ENCODE peak calls at places on chromosome 1, in five cellular contexts. A is activated naive CD4-positive, alpha-beta T cell treated with anti-CD3 and anti-CD28 coated beads for 36 hours; V is T-helper 1 cell; Y is RCC 7860; M is A549. O is an unnamed sample.

GRCh38 chr1:205269711-205270110 is 42.0 kb downstream of the TMCC2 start:
- DNase-seq in A (no peak), V (no peak), Y (no peak), M (no peak), O (no peak)

GRCh38 chr1:162873671-162874666 is 13.0 kb upstream of the CCDC190 start:
- DNase-seq in A (no peak), V (no peak), Y (no peak), M (no peak), O (peak; percentile 31)

GRCh38 chr1:9252999-9253398 is 18.4 kb downstream of the H6PD start:
- DNase-seq in A (no peak), V (no peak), Y (no peak), M (no peak), O (no peak)

GRCh38 chr1:22044690-22045420 is 7.7 kb upstream of the CDC42 start:
- DNase-seq in A (no peak), V (no peak), Y (no peak), M (no peak), O (no peak)

GRCh38 chr1:212235848-212236247 is 49.4 kb upstream of the PPP2R5A start:
- DNase-seq in A (no peak), V (no peak), Y (no peak), M (no peak), O (no peak)

GRCh38 chr1:145690587-145691558 is 16.3 kb downstream of the PDZK1 start:
- DNase-seq in A (peak; percentile 65), V (no peak), Y (peak; percentile 53), M (no peak), O (no peak)

GRCh38 chr1:245800901-245801605 is 646.3 kb downstream of the KIF26B start:
- DNase-seq in A (no peak), V (no peak), Y (no peak), M (no peak), O (no peak)

GRCh38 chr1:224203243-224204016 is 20.4 kb downstream of the DEGS1 start:
- DNase-seq in A (no peak), V (no peak), Y (peak; percentile 99), M (no peak), O (no peak)

GRCh38 chr1:150535511-150536281 is 13.5 kb upstream of the ADAMTSL4 start:
- DNase-seq in A (no peak), V (no peak), Y (peak; percentile 99), M (no peak), O (no peak)

GRCh38 chr1:199551967-199552565 is 475.4 kb upstream of the NR5A2 start:
- DNase-seq in A (peak; percentile 61), V (no peak), Y (peak; percentile 50), M (peak; percentile 16), O (peak; percentile 23)

GRCh38 chr1:67441183-67441582 is 11.0 kb upstream of the SERBP1 start:
- DNase-seq in A (peak; percentile 77), V (no peak), Y (no peak), M (no peak), O (no peak)

GRCh38 chr1:168585191-168585590 is 8.8 kb downstream of the XCL1 start:
- DNase-seq in A (no peak), V (no peak), Y (peak; percentile 24), M (peak; percentile 8), O (no peak)

GRCh38 chr1:2530501-2531361 is 668 bp upstream of the HES5 start:
- DNase-seq in A (no peak), V (no peak), Y (no peak), M (no peak), O (peak; percentile 83)

GRCh38 chr1:2590233-2591141 is 3.9 kb downstream of the PRXL2B start:
- DNase-seq in A (no peak), V (peak; percentile 2), Y (no peak), M (no peak), O (no peak)